ENCODE peak calls at places on chromosome X, in eight cellular contexts. I is adrenal gland, Q is AG10803, J is cardiac muscle cell, B is left ventricle myocardium inferior, O is body of pancreas, H is H9, T is fibroblast of lung. Z is an unnamed sample.

GRCh38 chrX:104195489-104196084 is 29.3 kb downstream of the FAM199X start:
- DNase-seq in I (no peak), Q (peak), J (peak), B (no peak), O (no peak), H (no peak), T (peak), Z (no peak)

GRCh38 chrX:108261541-108262218 is 170.1 kb downstream of the ATG4A start:
- DNase-seq in I (no peak), Q (no peak), J (no peak), B (no peak), O (no peak), H (no peak), T (peak), Z (no peak)

GRCh38 chrX:56728752-56729151 is 291 bp upstream of the NBDY start:
- DNase-seq in I (peak), Q (no peak), J (peak), B (no peak), O (peak), H (no peak), T (peak), Z (no peak)

GRCh38 chrX:8913665-8914409 is 112.7 kb upstream of the FAM9A start:
- DNase-seq in I (peak), Q (peak), J (no peak), B (peak), O (no peak), H (no peak), T (peak), Z (no peak)

GRCh38 chrX:16978193-16978984 is 31.9 kb downstream of the REPS2 start:
- DNase-seq in I (no peak), Q (no peak), J (no peak), B (no peak), O (peak), H (no peak), T (no peak), Z (no peak)

GRCh38 chrX:136528645-136529315 is 3.2 kb upstream of the VGLL1 start:
- DNase-seq in I (no peak), Q (no peak), J (no peak), B (no peak), O (no peak), H (peak), T (no peak), Z (no peak)

GRCh38 chrX:108114541-108114940 is 23.0 kb downstream of the ATG4A start:
- DNase-seq in I (no peak), Q (no peak), J (no peak), B (no peak), O (no peak), H (no peak), T (no peak), Z (no peak)

GRCh38 chrX:107445146-107445545 is 4.3 kb upstream of the FRMPD3 start:
- DNase-seq in I (no peak), Q (no peak), J (no peak), B (no peak), O (no peak), H (no peak), T (no peak), Z (no peak)

GRCh38 chrX:38514014-38514854 is 47.1 kb upstream of the TSPAN7 start:
- DNase-seq in I (no peak), Q (no peak), J (no peak), B (no peak), O (no peak), H (no peak), T (no peak), Z (no peak)

GRCh38 chrX:113059714-113060113 is 219.1 kb upstream of the AMOT start:
- DNase-seq in I (no peak), Q (no peak), J (no peak), B (no peak), O (no peak), H (no peak), T (no peak), Z (no peak)

GRCh38 chrX:15206306-15206705 is 63.6 kb downstream of the ASB9 start:
- DNase-seq in I (no peak), Q (no peak), J (no peak), B (no peak), O (no peak), H (no peak), T (no peak), Z (no peak)

GRCh38 chrX:344371-344901 is 25.8 kb upstream of the GTPBP6 start:
- DNase-seq in I (peak), Q (no peak), J (no peak), B (peak), O (no peak), H (no peak), T (no peak), Z (no peak)

GRCh38 chrX:15769300-15769954 is 20.9 kb upstream of the ZRSR2 start:
- DNase-seq in I (no peak), Q (peak), J (no peak), B (no peak), O (no peak), H (peak), T (no peak), Z (no peak)

GRCh38 chrX:15814811-15815210 is 24.5 kb downstream of the ZRSR2 start:
- DNase-seq in I (no peak), Q (no peak), J (no peak), B (no peak), O (no peak), H (no peak), T (no peak), Z (no peak)

GRCh38 chrX:120308959-120309872 is 2.0 kb downstream of the TMEM255A start:
- DNase-seq in I (peak), Q (peak), J (peak), B (peak), O (peak), H (peak), T (peak), Z (peak)

GRCh38 chrX:46574337-46574940 is 874 bp downstream of the CHST7 start:
- DNase-seq in I (peak), Q (no peak), J (no peak), B (no peak), O (no peak), H (peak), T (no peak), Z (no peak)

GRCh38 chrX:7389576-7389975 is 241.6 kb upstream of the PUDP start:
- DNase-seq in I (no peak), Q (peak), J (no peak), B (no peak), O (no peak), H (no peak), T (no peak), Z (no peak)

GRCh38 chrX:8960809-8961413 is 73.0 kb downstream of the FAM9B start:
- DNase-seq in I (no peak), Q (peak), J (no peak), B (no peak), O (no peak), H (no peak), T (peak), Z (no peak)

GRCh38 chrX:148624951-148625350 is 124.5 kb downstream of the AFF2 start:
- DNase-seq in I (no peak), Q (no peak), J (no peak), B (no peak), O (no peak), H (no peak), T (no peak), Z (no peak)

GRCh38 chrX:17655232-17656034 is 81.9 kb upstream of the SCML1 start:
- DNase-seq in I (no peak), Q (peak), J (peak), B (no peak), O (no peak), H (peak), T (peak), Z (no peak)

GRCh38 chrX:154710309-154710708 is 40.6 kb downstream of the GAB3 start:
- DNase-seq in I (no peak), Q (no peak), J (no peak), B (no peak), O (no peak), H (no peak), T (no peak), Z (no peak)

GRCh38 chrX:129959493-129959832 is 23.0 kb upstream of the BCORL1 start:
- DNase-seq in I (no peak), Q (no peak), J (peak), B (no peak), O (no peak), H (no peak), T (no peak), Z (no peak)

GRCh38 chrX:1025413-1025812 is 187.0 kb downstream of the CRLF2 start:
- DNase-seq in I (no peak), Q (no peak), J (no peak), B (no peak), O (no peak), H (no peak), T (no peak), Z (no peak)

GRCh38 chrX:48937065-48937907 is 18.5 kb upstream of the PIM2 start:
- DNase-seq in I (no peak), Q (no peak), J (peak), B (peak), O (no peak), H (no peak), T (no peak), Z (peak)

GRCh38 chrX:133868687-133869086 is 116.7 kb downstream of the GPC3 start:
- DNase-seq in I (no peak), Q (no peak), J (no peak), B (no peak), O (no peak), H (no peak), T (no peak), Z (no peak)

GRCh38 chrX:49037883-49038475 is 5.2 kb downstream of the TFE3 start:
- DNase-seq in I (no peak), Q (peak), J (no peak), B (no peak), O (no peak), H (no peak), T (peak), Z (no peak)

GRCh38 chrX:151398346-151398745 is 1.3 kb downstream of the VMA21 start:
- DNase-seq in I (no peak), Q (no peak), J (no peak), B (no peak), O (no peak), H (no peak), T (no peak), Z (no peak)

GRCh38 chrX:40170830-40171512 is 73.2 kb upstream of the BCOR start:
- DNase-seq in I (no peak), Q (no peak), J (peak), B (no peak), O (no peak), H (peak), T (no peak), Z (no peak)

GRCh38 chrX:47231167-47231566 is 1.6 kb upstream of the USP11 start:
- DNase-seq in I (no peak), Q (no peak), J (no peak), B (no peak), O (no peak), H (no peak), T (no peak), Z (no peak)

GRCh38 chrX:15418041-15418706 is 34.0 kb upstream of the VEGFD start:
- DNase-seq in I (no peak), Q (peak), J (no peak), B (no peak), O (no peak), H (no peak), T (peak), Z (no peak)

GRCh38 chrX:119391279-119391678 is 7.9 kb upstream of the SLC25A43 start:
- DNase-seq in I (no peak), Q (peak), J (no peak), B (no peak), O (peak), H (no peak), T (peak), Z (no peak)

GRCh38 chrX:98379134-98379533 is 1495.4 kb downstream of the RPA4 start:
- DNase-seq in I (no peak), Q (no peak), J (no peak), B (no peak), O (no peak), H (peak), T (no peak), Z (no peak)
- TF ChIP-seq CTCF in I (no peak), Q (no peak), J (no peak), B (no peak), O (no peak), H (peak), T (no peak), Z (no peak)

GRCh38 chrX:2931155-2931554 is 2.0 kb upstream of the ARSD start:
- DNase-seq in I (no peak), Q (no peak), J (no peak), B (no peak), O (no peak), H (no peak), T (no peak), Z (no peak)
- TF ChIP-seq CTCF in I (no peak), Q (no peak), J (no peak), B (no peak), O (no peak), H (no peak), T (no peak), Z (no peak)

GRCh38 chrX:71650333-71650969 is 16.9 kb upstream of the LOC101059915 start:
- DNase-seq in I (no peak), Q (no peak), J (peak), B (no peak), O (no peak), H (no peak), T (no peak), Z (no peak)
- TF ChIP-seq CTCF in I (no peak), Q (peak), J (peak), B (peak), O (no peak), H (no peak), T (no peak), Z (no peak)

GRCh38 chrX:12269484-12269883 is 131.2 kb downstream of the FRMPD4 start:
- DNase-seq in I (no peak), Q (peak), J (no peak), B (no peak), O (no peak), H (no peak), T (no peak), Z (no peak)
- TF ChIP-seq CTCF in I (no peak), Q (peak), J (no peak), B (no peak), O (no peak), H (no peak), T (no peak), Z (no peak)

DNA sequence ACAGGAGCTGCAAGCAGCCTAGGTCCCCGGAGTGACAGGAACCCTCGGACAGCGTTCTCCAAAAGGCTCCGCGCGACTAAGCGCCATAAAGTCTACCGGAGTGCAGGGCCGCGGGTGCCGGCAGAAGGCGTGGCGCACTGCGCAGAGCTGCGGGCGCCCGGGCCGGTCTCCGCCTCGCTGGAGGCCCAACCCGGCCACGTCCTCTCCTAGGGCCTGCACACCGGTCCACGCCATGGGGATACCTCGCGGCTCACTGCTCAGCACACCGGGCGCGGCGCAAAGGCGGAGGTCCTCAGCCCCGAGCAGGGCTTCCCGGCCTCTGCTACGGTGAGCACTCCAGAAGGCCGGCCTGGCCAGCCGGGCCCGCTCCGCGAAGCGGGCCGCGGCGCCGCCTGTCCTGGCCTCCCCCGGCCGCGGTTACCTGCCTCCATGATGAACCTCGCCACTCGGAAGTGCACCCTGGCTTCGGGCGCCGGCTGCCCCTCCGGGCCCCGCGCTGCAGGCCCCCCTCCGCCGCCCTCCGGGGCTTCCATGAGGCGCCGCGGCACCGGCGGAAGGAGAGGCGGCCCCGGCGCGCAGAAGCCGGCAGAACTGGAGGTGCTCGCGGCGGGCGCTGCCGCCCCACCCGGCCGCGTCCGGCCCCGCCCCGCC is at the start of gene CCNQ:
- DNase-seq in I (no peak), Q (peak), J (peak), B (no peak), O (peak), H (peak), T (peak), Z (peak)
- TF ChIP-seq CTCF in I (no peak), Q (no peak), J (no peak), B (no peak), O (no peak), H (no peak), T (no peak), Z (no peak)

DNA sequence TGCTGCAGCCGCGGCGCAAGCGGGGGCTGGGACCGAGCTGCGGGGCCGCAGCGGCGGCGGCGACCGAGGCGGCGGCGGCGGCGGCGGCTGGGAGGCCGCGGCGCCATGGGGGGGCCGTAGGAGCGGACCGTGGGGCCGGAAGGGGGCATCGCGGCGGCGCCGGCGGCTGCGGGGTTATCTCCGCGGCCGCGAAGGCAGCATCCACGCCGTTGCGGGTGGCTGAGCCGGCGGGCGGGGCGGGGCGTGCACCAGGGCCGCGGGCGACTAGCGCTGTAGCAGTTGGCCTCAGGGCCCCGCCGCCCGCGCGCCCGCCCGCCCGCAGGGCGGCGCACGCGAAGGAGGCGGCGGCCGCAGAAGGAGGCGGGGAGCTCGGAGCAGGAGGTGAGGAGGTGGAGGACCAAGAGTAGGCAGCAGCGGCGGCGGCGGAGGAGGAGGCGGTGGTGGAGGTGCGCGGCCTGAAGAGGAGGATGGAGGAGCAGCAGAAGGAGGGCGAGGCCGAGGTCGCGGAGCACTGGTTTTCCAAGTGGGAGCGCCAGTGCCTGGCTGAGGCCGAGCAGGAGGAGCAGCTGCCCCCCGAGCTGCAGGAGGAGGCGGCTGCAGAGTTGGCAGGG is 126.1 kb upstream of the CXorf66 start:
- DNase-seq in I (peak), Q (peak), J (peak), B (peak), O (peak), H (peak), T (no peak), Z (peak)
- TF ChIP-seq CTCF in I (peak), Q (no peak), J (no peak), B (peak), O (no peak), H (peak), T (no peak), Z (no peak)

DNA sequence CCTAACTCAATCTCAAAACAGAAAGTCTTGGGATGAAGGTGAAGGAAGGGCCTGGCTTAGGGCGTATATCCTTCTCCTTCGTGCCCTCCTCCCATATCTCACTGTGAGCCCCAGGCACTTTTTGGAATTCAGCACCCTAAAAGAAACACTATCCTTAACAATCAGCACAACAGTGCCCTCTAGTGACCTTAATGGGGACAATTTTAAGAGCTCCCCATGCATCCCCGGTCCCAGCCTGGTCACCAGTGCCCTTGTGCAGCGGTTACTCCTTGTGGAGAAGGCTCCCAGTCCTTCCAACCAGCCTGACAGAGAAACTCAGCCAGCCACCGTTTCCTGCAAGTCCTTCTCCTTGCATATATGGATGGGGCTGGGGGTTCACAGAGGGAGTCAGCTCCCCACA is 4.2 kb downstream of the PAK3 start:
- DNase-seq in I (no peak), Q (peak), J (peak), B (no peak), O (no peak), H (peak), T (peak), Z (no peak)
- TF ChIP-seq CTCF in I (peak), Q (peak), J (peak), B (peak), O (peak), H (peak), T (peak), Z (no peak)

DNA sequence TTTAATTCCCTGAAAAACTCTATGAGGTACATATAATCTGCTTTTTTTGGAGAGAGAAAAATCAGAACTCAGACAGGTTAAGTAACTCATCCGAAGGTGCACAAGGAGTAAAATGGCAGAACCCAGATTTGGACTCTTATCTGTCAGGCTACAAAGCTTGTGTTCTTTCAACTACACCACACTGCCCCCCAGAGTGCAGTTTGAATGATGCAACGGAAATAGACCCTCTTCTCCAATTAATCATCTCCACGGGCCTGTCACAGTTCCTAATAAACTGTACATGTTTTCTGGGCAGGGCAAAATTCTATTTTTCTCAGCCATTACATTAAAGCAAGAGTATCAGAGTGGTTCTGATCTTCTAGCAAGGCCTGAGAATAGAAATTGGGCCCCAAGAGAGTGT is 35.3 kb upstream of the DCX start:
- DNase-seq in I (no peak), Q (no peak), J (peak), B (no peak), O (peak), H (peak), T (no peak), Z (no peak)
- TF ChIP-seq CTCF in I (peak), Q (no peak), J (peak), B (peak), O (peak), H (peak), T (no peak), Z (no peak)

GRCh38 chrX:83416273-83416672 is 91.8 kb upstream of the POU3F4 start:
- DNase-seq in I (no peak), Q (no peak), J (peak), B (no peak), O (no peak), H (no peak), T (no peak), Z (no peak)
- TF ChIP-seq CTCF in I (peak), Q (no peak), J (no peak), B (no peak), O (peak), H (peak), T (no peak), Z (no peak)

DNA sequence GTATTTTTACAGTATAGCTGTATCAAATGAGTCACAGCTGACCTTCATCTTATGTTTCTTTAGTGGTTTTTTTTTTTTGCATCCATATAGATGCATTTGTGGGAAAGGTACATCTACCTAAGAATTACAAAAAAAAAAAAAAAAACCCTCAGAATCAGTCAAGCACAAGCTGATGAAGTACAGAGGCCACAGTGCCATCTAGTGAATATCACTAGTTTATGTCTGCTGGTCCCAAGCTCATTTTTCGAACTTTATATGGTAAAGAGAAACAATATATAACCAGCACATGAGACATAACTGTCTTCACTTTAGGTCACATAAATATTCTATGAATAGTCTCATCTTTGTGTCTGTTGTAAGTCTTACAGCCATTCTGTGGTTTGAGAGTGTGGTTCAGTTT is 220.1 kb downstream of the DLG3 start:
- DNase-seq in I (no peak), Q (peak), J (peak), B (no peak), O (peak), H (no peak), T (peak), Z (no peak)
- TF ChIP-seq CTCF in I (peak), Q (peak), J (peak), B (peak), O (peak), H (peak), T (peak), Z (no peak)

Z was measured in activated B cell treated with CpG ODN at 0.5 μM for 24 hours.